ENCODE peak calls at places on chromosomes 4 and X, in four cellular contexts. A is NCI-H524, Y is neural progenitor cell, T is GM04504. O is an unnamed sample.
A peak's percentile ranks its signal among the peaks of the same experiment; 100 is the strongest.

GRCh38 chrX:105781794-105782193 is 40.5 kb upstream of the NRK start:
- DNase-seq in A (no peak), Y (no peak), T (no peak), O (no peak)

GRCh38 chr4:100361336-100361735 is 156.5 kb downstream of the EMCN start:
- DNase-seq in T (no peak), A (no peak), Y (no peak), O (no peak)

GRCh38 chr4:140243345-140243753 is 89.4 kb upstream of the MAML3 start:
- DNase-seq in Y (peak; percentile 41), A (peak; percentile 50), T (no peak), O (no peak)

GRCh38 chrX:114450911-114451310 is 133.0 kb upstream of the HTR2C start:
- DNase-seq in Y (no peak), A (no peak), T (no peak), O (no peak)

GRCh38 chr4:130403221-130403620 is 1307.3 kb downstream of the C4orf33 start:
- DNase-seq in A (no peak), T (no peak), Y (peak; percentile 7), O (no peak)

GRCh38 chrX:149497626-149498025 is 7.5 kb downstream of the IDS start:
- DNase-seq in T (peak; percentile 43), Y (no peak), A (no peak), O (no peak)

GRCh38 chrX:54473993-54474859 is 21.8 kb downstream of the FGD1 start:
- DNase-seq in Y (no peak), A (no peak), T (no peak), O (no peak)

GRCh38 chrX:7889680-7890079 is 37.5 kb downstream of the PNPLA4 start:
- DNase-seq in T (peak; percentile 6), Y (no peak), A (no peak), O (no peak)

GRCh38 chr4:14770025-14770424 is 232.3 kb upstream of the CPEB2 start:
- DNase-seq in T (no peak), Y (no peak), A (no peak), O (no peak)

GRCh38 chr4:173413043-173413442 is 14.1 kb upstream of the SCRG1 start:
- DNase-seq in A (no peak), T (no peak), Y (no peak), O (no peak)

GRCh38 chr4:24003476-24003875 is 113.6 kb upstream of the PPARGC1A start:
- DNase-seq in T (no peak), Y (peak; percentile 26), A (peak; percentile 52), O (no peak)

GRCh38 chr4:2792711-2793577 is at the start of gene SH3BP2:
- DNase-seq in T (no peak), Y (peak; percentile 88), A (peak; percentile 36), O (peak; percentile 53)

O was measured in stimulated activated CD8-positive, alpha-beta memory T cell treated with anti-CD3 and anti-CD28 coated beads, Interleukin-7, amount 100 ng/mL, for 48 hours.